ENCODE peak calls at places on chromosomes 7 and 10, in nine cellular contexts. Y is lower leg skin; N is PC-9; P is GM06990; M is neural crest cell; B is neural progenitor cell; J is kidney; U is ascending aorta; G is activated CD8-positive, alpha-beta T cell treated with anti-CD3 and anti-CD28 coated beads for 36 hours. A is an unnamed sample.

GRCh38 chr7:2932761-2933251 is 88.7 kb upstream of the GNA12 start:
- DNase-seq in Y (no peak), N (no peak), P (no peak), M (no peak), B (no peak), J (peak; percentile 72), U (no peak), G (no peak), A (no peak)

GRCh38 chr7:40437498-40437897 is 302.7 kb downstream of the SUGCT start:
- DNase-seq in Y (no peak), N (peak; percentile 73), P (no peak), M (no peak), B (no peak), J (no peak), U (no peak), G (no peak), A (no peak)

GRCh38 chr7:435518-436366 is 83.9 kb downstream of the PDGFA start:
- DNase-seq in Y (peak; percentile 63), N (no peak), P (no peak), M (no peak), B (no peak), J (no peak), U (no peak), G (peak; percentile 57), A (no peak)

GRCh38 chr10:27663611-27664010 is 82.0 kb downstream of the MKX start:
- DNase-seq in Y (no peak), N (no peak), P (no peak), M (no peak), B (no peak), J (no peak), U (no peak), G (no peak), A (no peak)

GRCh38 chr7:151371266-151371665 is 29.7 kb downstream of the NUB1 start:
- DNase-seq in Y (no peak), N (no peak), P (no peak), M (no peak), B (no peak), J (no peak), U (no peak), G (no peak), A (no peak)

GRCh38 chr7:152891160-152891621 is 131.6 kb downstream of the ACTR3B start:
- DNase-seq in Y (no peak), N (no peak), P (no peak), M (no peak), B (no peak), J (peak; percentile 63), U (no peak), G (no peak), A (no peak)

GRCh38 chr7:48025630-48026029 is 3.3 kb downstream of the SUN3 start:
- DNase-seq in Y (no peak), N (peak; percentile 55), P (no peak), M (no peak), B (no peak), J (no peak), U (no peak), G (no peak), A (no peak)

GRCh38 chr7:1502845-1503244 is 1.3 kb downstream of the INTS1 start:
- DNase-seq in Y (no peak), N (no peak), P (no peak), M (no peak), B (no peak), J (peak; percentile 75), U (no peak), G (no peak), A (no peak)

GRCh38 chr7:28708458-28708951 is 249.6 kb downstream of the TRIL start:
- DNase-seq in Y (no peak), N (no peak), P (no peak), M (peak; percentile 36), B (peak; percentile 57), J (no peak), U (no peak), G (no peak), A (peak; percentile 45)

GRCh38 chr10:79413196-79413595 is 32.2 kb downstream of the ZCCHC24 start:
- DNase-seq in Y (no peak), N (no peak), P (no peak), M (no peak), B (no peak), J (peak; percentile 74), U (no peak), G (peak; percentile 53), A (no peak)

DNA sequence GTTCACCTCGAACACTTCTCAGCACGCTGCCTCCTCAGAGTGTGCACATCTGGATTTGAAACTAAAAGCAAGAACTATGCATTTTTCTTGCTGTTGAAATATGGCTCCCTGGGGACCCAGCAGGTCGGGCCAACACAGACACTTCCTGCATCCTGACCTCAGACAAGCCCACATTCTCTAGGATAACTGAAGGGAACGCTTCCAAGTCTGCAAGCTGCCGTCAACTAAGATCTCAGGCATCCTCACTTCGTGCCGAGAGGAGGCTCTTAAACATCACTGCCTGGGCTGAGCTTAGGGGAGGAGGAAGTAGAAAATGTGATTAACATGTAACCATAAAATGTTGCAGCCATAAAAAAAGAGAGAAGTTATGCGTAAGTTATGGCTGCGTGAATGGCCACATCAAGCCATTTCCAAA is 65.5 kb downstream of the PYROXD2 start:
- DNase-seq in Y (peak; percentile 63), N (no peak), P (peak; percentile 18), M (no peak), B (no peak), J (peak; percentile 78), U (no peak), G (no peak), A (no peak)
- TF ChIP-seq CTCF in Y (no peak), N (no peak), P (no peak), M (no peak), B (no peak), J (no peak), U (no peak), G (no peak), A (no peak)

DNA sequence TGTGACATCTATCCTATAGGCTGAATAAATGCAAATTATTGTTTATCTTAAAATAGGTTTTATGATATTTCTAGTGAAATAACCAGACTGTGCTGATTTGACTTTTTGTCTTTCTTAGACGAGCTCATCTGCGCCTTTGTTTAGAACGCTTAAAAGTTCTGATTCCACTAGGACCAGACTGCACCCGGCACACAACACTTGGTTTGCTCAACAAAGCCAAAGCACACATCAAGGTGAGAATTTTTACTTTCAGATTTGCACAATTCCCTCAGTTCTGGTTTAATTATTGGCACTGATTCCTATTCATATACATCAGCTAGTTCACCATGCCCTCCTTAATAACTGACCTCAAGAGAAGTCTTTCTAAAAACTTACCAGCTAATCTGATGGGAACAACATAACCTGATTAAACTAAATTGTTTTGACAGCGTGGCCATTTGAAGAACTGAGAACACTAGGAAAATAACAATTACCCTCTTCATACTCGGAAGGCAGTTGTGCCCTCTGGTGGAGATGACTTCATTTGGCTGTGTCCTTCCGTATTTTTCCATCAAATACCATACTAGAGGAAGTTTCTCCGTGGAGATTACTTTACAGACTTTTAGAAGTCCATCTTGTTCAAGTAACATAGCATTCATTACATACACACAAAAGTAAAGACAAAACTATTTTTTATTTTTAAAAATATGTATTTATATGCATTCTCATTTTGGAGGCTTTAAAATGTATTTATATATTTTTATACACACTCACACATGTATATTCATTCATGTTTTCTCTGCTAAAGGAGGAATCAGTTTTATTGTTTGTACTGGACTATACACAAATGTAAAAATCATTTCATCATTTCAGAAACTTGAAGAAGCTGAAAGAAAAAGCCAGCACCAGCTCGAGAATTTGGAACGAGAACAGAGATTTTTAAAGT is 25.4 kb downstream of the SMNDC1 start:
- DNase-seq in Y (peak; percentile 56), N (peak; percentile 39), P (no peak), M (peak; percentile 17), B (peak; percentile 55), J (no peak), U (no peak), G (peak; percentile 63), A (peak; percentile 20)
- TF ChIP-seq CTCF in Y (peak; percentile 3), N (peak; percentile 68), P (peak; percentile 63), M (peak; percentile 87), B (peak; percentile 75), J (peak; percentile 85), U (peak; percentile 78), G (peak; percentile 74), A (peak; percentile 50)

GRCh38 chr10:43407576-43408330 is 1.2 kb downstream of the HNRNPF start:
- DNase-seq in Y (peak; percentile 91), N (peak; percentile 86), P (peak; percentile 89), M (peak; percentile 60), B (peak; percentile 84), J (peak; percentile 98), U (peak; percentile 77), G (peak; percentile 97), A (peak; percentile 75)
- TF ChIP-seq CTCF in Y (no peak), N (peak; percentile 30), P (peak; percentile 52), M (peak; percentile 59), B (peak; percentile 43), J (peak; percentile 5), U (peak; percentile 19), G (peak; percentile 56), A (peak; percentile 35)

GRCh38 chr10:44990302-44990655 is 10.4 kb upstream of the ZNF22 start:
- DNase-seq in Y (peak; percentile 11), N (no peak), P (no peak), M (no peak), B (peak; percentile 76), J (no peak), U (no peak), G (no peak), A (peak; percentile 56)
- TF ChIP-seq CTCF in Y (no peak), N (no peak), P (no peak), M (peak; percentile 57), B (peak; percentile 57), J (no peak), U (no peak), G (no peak), A (peak; percentile 45)

DNA sequence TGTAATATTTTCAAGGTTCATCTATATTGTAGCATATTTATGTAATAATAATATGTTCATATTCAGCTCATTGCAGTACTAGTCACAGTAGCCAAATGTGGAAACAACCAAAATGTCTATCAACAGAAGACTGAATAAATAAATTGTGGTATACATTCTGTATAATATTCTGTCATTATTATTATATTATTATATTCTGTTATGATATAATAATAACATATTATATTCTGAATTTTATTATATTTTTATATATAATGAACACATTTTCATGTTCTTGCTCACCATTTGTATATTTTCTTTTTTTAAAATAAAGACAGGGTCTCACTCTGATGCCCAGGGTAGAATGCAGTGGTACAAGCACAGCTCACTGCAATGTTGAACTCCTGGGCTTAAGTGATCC is 91.2 kb upstream of the STARD3NL start:
- DNase-seq in Y (no peak), N (no peak), P (no peak), M (no peak), B (no peak), J (no peak), U (no peak), G (no peak), A (no peak)
- TF ChIP-seq CTCF in Y (no peak), N (no peak), P (no peak), M (no peak), B (no peak), J (no peak), U (no peak), G (no peak), A (no peak)

DNA sequence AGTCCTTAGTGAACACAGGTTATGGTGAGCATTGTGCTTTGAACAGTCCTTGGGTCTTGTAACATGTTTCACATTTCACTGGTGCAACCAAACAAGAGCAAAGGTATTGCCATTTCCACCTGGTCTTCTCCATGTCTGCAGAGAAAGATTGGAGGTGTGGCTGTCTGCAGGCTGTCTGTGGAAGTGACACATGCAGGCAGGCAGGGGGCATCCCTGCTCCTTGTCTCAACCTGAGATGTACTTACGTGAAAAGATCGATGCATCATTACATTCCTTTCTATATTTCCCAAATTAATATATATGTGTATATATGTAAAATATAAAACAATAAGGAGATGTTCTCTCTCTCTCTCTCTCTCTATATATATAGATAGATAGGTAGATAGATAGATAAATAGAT is 54.3 kb downstream of the LRRC18 start:
- DNase-seq in Y (peak; percentile 13), N (no peak), P (no peak), M (peak; percentile 12), B (peak; percentile 43), J (no peak), U (no peak), G (peak; percentile 8), A (peak; percentile 34)
- TF ChIP-seq CTCF in Y (no peak), N (peak; percentile 48), P (peak; percentile 16), M (peak; percentile 64), B (peak; percentile 55), J (peak; percentile 45), U (no peak), G (no peak), A (peak; percentile 54)